ENCODE peak calls at places on chromosomes 11 and 22, in nine cellular contexts. L is GM12865, G is psoas muscle, K is trophoblast cell, R is left lung, B is fibroblast of mammary gland, X is body of pancreas, P is astrocyte of the cerebellum, H is mucosa of descending colon. F is an unnamed sample.

GRCh38 chr11:79956061-79956460 is 515.2 kb upstream of the TENM4 start:
- DNase-seq in L (no peak), G (no peak), K (no peak), R (no peak), B (no peak), X (no peak), P (no peak), H (no peak), F (no peak)

GRCh38 chr22:27068121-27068520 is 410.7 kb downstream of the MIAT start:
- DNase-seq in L (peak), G (no peak), K (no peak), R (no peak), B (no peak), X (no peak), P (no peak), H (no peak), F (no peak)

GRCh38 chr22:43241699-43242386 is 54.9 kb upstream of the TTLL12 start:
- DNase-seq in L (no peak), G (no peak), K (no peak), R (no peak), B (no peak), X (no peak), P (no peak), H (no peak), F (no peak)

GRCh38 chr11:63869686-63870085 is 30.8 kb downstream of the MARK2 start:
- DNase-seq in L (peak), G (no peak), K (no peak), R (no peak), B (no peak), X (peak), P (no peak), H (peak), F (no peak)

GRCh38 chr22:48886604-48887393 is 940.9 kb downstream of the BRD1 start:
- DNase-seq in L (no peak), G (no peak), K (no peak), R (peak), B (no peak), X (no peak), P (no peak), H (no peak), F (no peak)

GRCh38 chr11:128187377-128187776 is 400.0 kb downstream of the ETS1 start:
- DNase-seq in L (no peak), G (no peak), K (no peak), R (no peak), B (no peak), X (no peak), P (no peak), H (no peak), F (no peak)

GRCh38 chr11:121450424-121450823 is 1.7 kb upstream of the SORL1 start:
- DNase-seq in L (no peak), G (no peak), K (no peak), R (no peak), B (no peak), X (no peak), P (no peak), H (no peak), F (no peak)

GRCh38 chr11:134901955-134902707 is 490.1 kb upstream of the B3GAT1 start:
- DNase-seq in L (no peak), G (no peak), K (no peak), R (no peak), B (no peak), X (no peak), P (no peak), H (no peak), F (no peak)

GRCh38 chr11:42344204-42344792 is 884.8 kb upstream of the LRRC4C start:
- DNase-seq in L (no peak), G (no peak), K (no peak), R (no peak), B (no peak), X (no peak), P (no peak), H (peak), F (no peak)

GRCh38 chr11:17649696-17650600 is 69.4 kb upstream of the MYOD1 start:
- DNase-seq in L (no peak), G (no peak), K (peak), R (no peak), B (peak), X (no peak), P (peak), H (no peak), F (peak)

GRCh38 chr11:22340803-22341581 is 2.8 kb downstream of the SLC17A6 start:
- DNase-seq in L (no peak), G (no peak), K (no peak), R (no peak), B (no peak), X (no peak), P (no peak), H (no peak), F (no peak)

GRCh38 chr11:128467610-128468041 is 119.7 kb downstream of the ETS1 start:
- DNase-seq in L (no peak), G (peak), K (peak), R (no peak), B (peak), X (peak), P (peak), H (no peak), F (peak)

GRCh38 chr11:18012314-18012905 is 437 bp downstream of the SERGEF start:
- DNase-seq in L (peak), G (peak), K (peak), R (peak), B (peak), X (peak), P (no peak), H (peak), F (no peak)

DNA sequence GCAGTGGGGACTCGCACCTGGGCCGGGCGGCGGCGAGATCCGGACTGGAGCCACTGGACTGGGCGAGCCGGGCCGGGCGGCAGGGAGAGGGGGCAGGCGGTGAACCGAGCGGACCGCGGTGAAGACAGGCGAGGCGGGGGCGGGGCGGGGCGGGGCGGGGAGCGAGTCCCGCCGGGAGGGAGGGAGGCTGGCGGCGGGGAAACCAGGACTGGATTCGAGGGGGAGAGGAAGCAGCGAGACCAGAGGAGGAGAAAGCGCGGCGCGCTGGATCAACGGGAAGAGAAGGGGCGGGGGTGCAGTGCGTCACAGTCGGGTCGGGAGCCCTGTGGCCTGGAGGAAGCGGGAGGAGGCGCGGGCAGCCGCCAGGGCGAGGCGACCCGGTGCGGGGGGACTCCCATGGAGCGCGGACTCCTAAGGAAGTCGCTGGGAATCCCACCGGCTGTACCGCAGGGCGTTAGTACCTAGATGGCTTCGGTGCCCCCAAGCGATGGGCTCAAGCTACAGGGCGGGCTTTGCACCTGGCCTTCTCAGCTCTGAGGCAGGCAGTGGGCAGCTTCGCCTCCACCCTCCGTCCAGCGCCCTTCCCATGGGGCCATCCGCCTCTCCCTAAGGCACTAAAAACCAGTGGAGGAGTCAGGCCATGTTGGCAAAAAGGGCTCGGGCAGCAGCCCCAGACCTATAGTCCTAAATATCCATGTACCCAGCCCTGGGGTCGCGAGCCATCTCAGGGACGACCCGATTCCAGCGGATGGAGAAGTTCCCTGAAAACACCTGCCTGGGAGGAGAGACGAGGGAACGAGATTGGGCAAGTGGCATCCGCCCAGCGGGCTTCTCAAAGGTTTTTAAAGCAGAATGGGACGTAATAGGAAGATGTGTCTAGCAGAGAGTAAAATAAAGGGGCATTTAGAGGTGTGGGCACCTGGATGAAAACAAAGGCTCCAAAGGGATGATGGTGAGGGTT is at the start of gene TMEM121B:
- DNase-seq in L (no peak), G (peak), K (peak), R (peak), B (peak), X (peak), P (peak), H (peak), F (peak)
- H3K4me3 ChIP-seq in L (no peak), G (peak), K (peak), R (peak), B (peak), X (peak), P (peak), H (no peak), F (peak)

GRCh38 chr22:50550395-50550794 is 4.7 kb downstream of the KLHDC7B start:
- DNase-seq in L (no peak), G (no peak), K (no peak), R (no peak), B (no peak), X (no peak), P (no peak), H (no peak), F (no peak)

GRCh38 chr22:50551160-50551752 is 5.6 kb downstream of the KLHDC7B start:
- DNase-seq in L (no peak), G (no peak), K (no peak), R (no peak), B (no peak), X (no peak), P (no peak), H (no peak), F (no peak)

GRCh38 chr22:50548046-50548912 is 2.6 kb downstream of the KLHDC7B start:
- DNase-seq in L (no peak), G (no peak), K (no peak), R (no peak), B (no peak), X (peak), P (no peak), H (peak), F (no peak)

GRCh38 chr22:50547231-50547851 is 1.6 kb downstream of the KLHDC7B start:
- DNase-seq in L (no peak), G (no peak), K (no peak), R (no peak), B (no peak), X (no peak), P (no peak), H (peak), F (no peak)

GRCh38 chr22:50548913-50549790 is 3.5 kb downstream of the KLHDC7B start:
- DNase-seq in L (no peak), G (no peak), K (no peak), R (no peak), B (no peak), X (no peak), P (no peak), H (peak), F (no peak)
- H3K4me3 ChIP-seq in L (no peak), G (peak), K (no peak), R (peak), B (no peak), X (no peak), P (no peak), H (no peak), F (no peak)

GRCh38 chr11:303359-303758 is 4.0 kb upstream of the IFITM5 start:
- DNase-seq in L (peak), G (no peak), K (no peak), R (no peak), B (no peak), X (no peak), P (no peak), H (peak), F (no peak)

GRCh38 chr11:305834-306211 is 1.8 kb upstream of the IFITM2 start:
- DNase-seq in L (no peak), G (no peak), K (no peak), R (no peak), B (no peak), X (no peak), P (no peak), H (peak), F (no peak)

GRCh38 chr11:306645-307371 is 808 bp upstream of the IFITM2 start:
- DNase-seq in L (no peak), G (no peak), K (no peak), R (no peak), B (no peak), X (no peak), P (no peak), H (peak), F (no peak)

GRCh38 chr11:304061-304506 is 3.5 kb upstream of the IFITM2 start:
- DNase-seq in L (no peak), G (no peak), K (no peak), R (no peak), B (no peak), X (no peak), P (no peak), H (peak), F (no peak)

DNA sequence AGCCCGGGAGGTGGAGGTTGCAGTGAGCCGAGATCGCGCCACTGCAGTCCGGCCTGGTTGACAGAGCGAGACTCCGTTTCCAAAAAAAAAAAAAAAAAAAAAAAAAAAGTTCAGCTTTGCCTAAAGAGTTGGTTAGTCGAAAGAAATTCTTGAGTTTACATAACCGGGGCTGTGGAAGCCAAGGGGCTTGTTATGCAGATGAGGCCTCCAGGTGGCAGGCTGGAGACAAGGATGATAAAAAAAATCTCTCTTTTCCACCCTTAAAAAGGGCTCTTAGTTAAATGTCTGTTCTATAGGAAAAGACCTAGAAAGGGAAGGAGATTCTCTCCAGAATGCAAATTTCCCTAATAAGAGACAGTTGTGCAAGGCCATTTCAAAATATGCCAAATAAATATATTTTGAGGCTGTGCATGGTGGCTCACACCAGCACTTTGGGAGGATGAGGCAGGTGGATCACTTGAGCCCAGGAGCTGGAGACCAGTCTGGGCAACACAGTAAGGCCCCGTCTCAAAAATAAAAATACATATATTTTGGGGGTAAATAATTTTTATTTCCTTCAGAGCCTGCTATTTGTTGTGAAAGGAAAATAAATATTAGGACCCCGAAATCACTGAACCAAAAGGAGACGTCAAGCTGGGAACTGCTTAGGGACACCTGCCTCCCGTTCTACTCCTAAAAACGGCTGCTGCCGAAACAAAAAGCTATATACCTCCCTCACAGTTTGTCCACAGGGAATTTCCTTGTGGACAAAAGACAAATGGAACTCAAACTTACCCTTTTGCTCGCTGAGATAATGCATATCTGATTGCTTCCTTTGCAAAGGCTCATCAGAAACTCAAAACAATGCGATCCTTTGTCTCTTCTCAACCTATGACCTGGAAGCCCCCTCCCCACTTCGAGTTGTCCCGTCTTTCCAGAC is 2.4 kb upstream of the IFITM2 start:
- DNase-seq in L (peak), G (peak), K (peak), R (peak), B (peak), X (peak), P (peak), H (peak), F (peak)
- H3K4me3 ChIP-seq in L (no peak), G (no peak), K (no peak), R (no peak), B (no peak), X (no peak), P (no peak), H (no peak), F (no peak)

GRCh38 chr11:96000064-96000463 is 76.2 kb upstream of the MTMR2 start:
- DNase-seq in L (no peak), G (no peak), K (no peak), R (no peak), B (peak), X (no peak), P (no peak), H (no peak), F (no peak)
- H3K4me3 ChIP-seq in L (no peak), G (no peak), K (no peak), R (no peak), B (no peak), X (no peak), P (no peak), H (no peak), F (no peak)

GRCh38 chr11:39113606-39114005 is 2345.8 kb downstream of the LRRC4C start:
- DNase-seq in L (no peak), G (no peak), K (no peak), R (no peak), B (no peak), X (no peak), P (no peak), H (no peak), F (no peak)
- H3K4me3 ChIP-seq in L (no peak), G (no peak), K (no peak), R (no peak), B (no peak), X (no peak), P (no peak), H (no peak), F (no peak)

GRCh38 chr11:112811781-112812180 is 149.4 kb upstream of the NCAM1 start:
- DNase-seq in L (no peak), G (no peak), K (no peak), R (no peak), B (no peak), X (no peak), P (no peak), H (no peak), F (no peak)
- H3K4me3 ChIP-seq in L (no peak), G (no peak), K (no peak), R (no peak), B (no peak), X (no peak), P (no peak), H (no peak), F (no peak)

GRCh38 chr11:66567787-66568123 is 651 bp downstream of the CTSF start:
- DNase-seq in L (no peak), G (no peak), K (no peak), R (no peak), B (no peak), X (no peak), P (no peak), H (no peak), F (no peak)
- H3K4me3 ChIP-seq in L (no peak), G (peak), K (no peak), R (peak), B (peak), X (no peak), P (peak), H (no peak), F (peak)

DNA sequence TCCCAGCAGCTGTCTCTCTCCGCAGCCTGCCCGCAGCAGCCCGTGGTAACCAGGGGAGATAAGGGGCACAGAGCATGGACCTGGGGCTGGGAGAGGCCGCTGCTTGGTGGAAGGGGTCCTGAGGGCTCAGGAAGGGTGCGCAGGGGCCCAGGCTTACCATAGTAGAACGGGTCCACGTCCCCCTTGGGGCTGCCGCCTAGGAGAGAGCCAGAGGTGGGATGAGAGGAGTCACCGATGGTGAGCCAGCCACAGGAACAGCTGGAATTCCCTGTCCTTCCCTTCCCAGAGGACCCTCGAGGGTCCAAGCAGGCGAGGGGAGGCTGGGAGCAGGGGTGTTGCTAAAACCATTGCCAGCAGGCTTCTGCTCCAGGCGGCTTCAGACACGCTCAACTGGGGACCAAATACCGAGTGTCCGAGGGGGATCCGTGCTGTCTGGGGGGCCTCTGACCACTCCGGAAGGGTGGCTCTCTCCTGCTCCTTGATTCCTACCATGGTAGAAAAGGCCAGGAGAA is 2.0 kb downstream of the FXYD2 start:
- DNase-seq in L (no peak), G (no peak), K (no peak), R (no peak), B (no peak), X (peak), P (no peak), H (peak), F (no peak)
- H3K4me3 ChIP-seq in L (no peak), G (no peak), K (no peak), R (no peak), B (no peak), X (no peak), P (no peak), H (no peak), F (no peak)